ENCODE peak calls at places on chromosomes 16 and 17, in ten cellular contexts. One of them, this sample, is unnamed.
A peak's percentile ranks its signal among the peaks of the same experiment; 100 is the strongest.

GRCh38 chr16:49055824-49056545 is 225.7 kb downstream of the CBLN1 start:
- DNase-seq in A549: no peak
- DNase-seq in progenitor cell of endocrine pancreas: no peak
- DNase-seq in activated gamma-delta T cell treated with anti-CD3 and anti-CD28 coated beads, Interleukin-2, amount 50 U/mL, for 16 hours: no peak
- DNase-seq in NCI-H2081: no peak
- DNase-seq in nephron progenitor cell: no peak
- DNase-seq in activated effector memory CD4-positive, alpha-beta T cell treated with Interleukin-2 at 50 U/mL for 16 hours: no peak
- DNase-seq in skeletal muscle cell: no peak
- DNase-seq in Ammon's horn: no peak
- DNase-seq in GM03348: no peak
- DNase-seq in this sample: no peak

GRCh38 chr16:81493755-81494433 is 49.3 kb downstream of the CMIP start:
- DNase-seq in A549: peak; percentile 83
- DNase-seq in progenitor cell of endocrine pancreas: no peak
- DNase-seq in activated gamma-delta T cell treated with anti-CD3 and anti-CD28 coated beads, Interleukin-2, amount 50 U/mL, for 16 hours: peak; percentile 25
- DNase-seq in NCI-H2081: no peak
- DNase-seq in nephron progenitor cell: no peak
- DNase-seq in activated effector memory CD4-positive, alpha-beta T cell treated with Interleukin-2 at 50 U/mL for 16 hours: no peak
- DNase-seq in skeletal muscle cell: peak; percentile 55
- DNase-seq in Ammon's horn: no peak
- DNase-seq in GM03348: peak; percentile 61
- DNase-seq in this sample: no peak

GRCh38 chr16:19432429-19432828 is 14.7 kb downstream of the TMC5 start:
- DNase-seq in A549: peak; percentile 49
- DNase-seq in progenitor cell of endocrine pancreas: no peak
- DNase-seq in activated gamma-delta T cell treated with anti-CD3 and anti-CD28 coated beads, Interleukin-2, amount 50 U/mL, for 16 hours: no peak
- DNase-seq in NCI-H2081: peak; percentile 41
- DNase-seq in nephron progenitor cell: no peak
- DNase-seq in activated effector memory CD4-positive, alpha-beta T cell treated with Interleukin-2 at 50 U/mL for 16 hours: no peak
- DNase-seq in skeletal muscle cell: no peak
- DNase-seq in Ammon's horn: no peak
- DNase-seq in GM03348: no peak
- DNase-seq in this sample: no peak

GRCh38 chr17:76612977-76613851 is 27.6 kb upstream of the ST6GALNAC2 start:
- DNase-seq in A549: no peak
- DNase-seq in progenitor cell of endocrine pancreas: no peak
- DNase-seq in activated gamma-delta T cell treated with anti-CD3 and anti-CD28 coated beads, Interleukin-2, amount 50 U/mL, for 16 hours: no peak
- DNase-seq in NCI-H2081: no peak
- DNase-seq in nephron progenitor cell: peak; percentile 29
- DNase-seq in activated effector memory CD4-positive, alpha-beta T cell treated with Interleukin-2 at 50 U/mL for 16 hours: no peak
- DNase-seq in skeletal muscle cell: no peak
- DNase-seq in Ammon's horn: no peak
- DNase-seq in GM03348: no peak
- DNase-seq in this sample: no peak

GRCh38 chr16:72123426-72123825 is 29.8 kb downstream of the DHX38 start:
- DNase-seq in A549: no peak
- DNase-seq in progenitor cell of endocrine pancreas: no peak
- DNase-seq in activated gamma-delta T cell treated with anti-CD3 and anti-CD28 coated beads, Interleukin-2, amount 50 U/mL, for 16 hours: no peak
- DNase-seq in NCI-H2081: no peak
- DNase-seq in nephron progenitor cell: no peak
- DNase-seq in activated effector memory CD4-positive, alpha-beta T cell treated with Interleukin-2 at 50 U/mL for 16 hours: no peak
- DNase-seq in skeletal muscle cell: no peak
- DNase-seq in Ammon's horn: no peak
- DNase-seq in GM03348: no peak
- DNase-seq in this sample: no peak

GRCh38 chr17:40909755-40910154 is 24.7 kb upstream of the KRT20 start:
- DNase-seq in A549: no peak
- DNase-seq in progenitor cell of endocrine pancreas: no peak
- DNase-seq in activated gamma-delta T cell treated with anti-CD3 and anti-CD28 coated beads, Interleukin-2, amount 50 U/mL, for 16 hours: no peak
- DNase-seq in NCI-H2081: no peak
- DNase-seq in nephron progenitor cell: no peak
- DNase-seq in activated effector memory CD4-positive, alpha-beta T cell treated with Interleukin-2 at 50 U/mL for 16 hours: no peak
- DNase-seq in skeletal muscle cell: peak; percentile 76
- DNase-seq in Ammon's horn: no peak
- DNase-seq in GM03348: peak; percentile 49
- DNase-seq in this sample: no peak

GRCh38 chr17:65560628-65561371 is 648 bp downstream of the AXIN2 start:
- DNase-seq in A549: peak; percentile 82
- DNase-seq in progenitor cell of endocrine pancreas: peak; percentile 63
- DNase-seq in activated gamma-delta T cell treated with anti-CD3 and anti-CD28 coated beads, Interleukin-2, amount 50 U/mL, for 16 hours: peak; percentile 39
- DNase-seq in NCI-H2081: peak; percentile 51
- DNase-seq in nephron progenitor cell: peak; percentile 87
- DNase-seq in activated effector memory CD4-positive, alpha-beta T cell treated with Interleukin-2 at 50 U/mL for 16 hours: peak; percentile 67
- DNase-seq in skeletal muscle cell: peak; percentile 70
- DNase-seq in Ammon's horn: peak; percentile 80
- DNase-seq in GM03348: peak; percentile 83
- DNase-seq in this sample: peak; percentile 90

GRCh38 chr16:11232852-11233726 is 22.9 kb downstream of the SOCS1 start:
- DNase-seq in A549: no peak
- DNase-seq in progenitor cell of endocrine pancreas: no peak
- DNase-seq in activated gamma-delta T cell treated with anti-CD3 and anti-CD28 coated beads, Interleukin-2, amount 50 U/mL, for 16 hours: peak; percentile 86
- DNase-seq in NCI-H2081: no peak
- DNase-seq in nephron progenitor cell: no peak
- DNase-seq in activated effector memory CD4-positive, alpha-beta T cell treated with Interleukin-2 at 50 U/mL for 16 hours: peak; percentile 88
- DNase-seq in skeletal muscle cell: no peak
- DNase-seq in Ammon's horn: peak; percentile 35
- DNase-seq in GM03348: no peak
- DNase-seq in this sample: no peak

GRCh38 chr17:39564201-39564828 is 43.4 kb downstream of the NEUROD2 start:
- DNase-seq in A549: no peak
- DNase-seq in progenitor cell of endocrine pancreas: no peak
- DNase-seq in activated gamma-delta T cell treated with anti-CD3 and anti-CD28 coated beads, Interleukin-2, amount 50 U/mL, for 16 hours: no peak
- DNase-seq in NCI-H2081: no peak
- DNase-seq in nephron progenitor cell: no peak
- DNase-seq in activated effector memory CD4-positive, alpha-beta T cell treated with Interleukin-2 at 50 U/mL for 16 hours: no peak
- DNase-seq in skeletal muscle cell: no peak
- DNase-seq in Ammon's horn: no peak
- DNase-seq in GM03348: no peak
- DNase-seq in this sample: peak; percentile 73

GRCh38 chr16:83068686-83069085 is 441.9 kb downstream of the CDH13 start:
- DNase-seq in A549: no peak
- DNase-seq in progenitor cell of endocrine pancreas: no peak
- DNase-seq in activated gamma-delta T cell treated with anti-CD3 and anti-CD28 coated beads, Interleukin-2, amount 50 U/mL, for 16 hours: no peak
- DNase-seq in NCI-H2081: no peak
- DNase-seq in nephron progenitor cell: no peak
- DNase-seq in activated effector memory CD4-positive, alpha-beta T cell treated with Interleukin-2 at 50 U/mL for 16 hours: no peak
- DNase-seq in skeletal muscle cell: no peak
- DNase-seq in Ammon's horn: peak; percentile 12
- DNase-seq in GM03348: peak; percentile 21
- DNase-seq in this sample: no peak

GRCh38 chr17:16945513-16946201 is 26.3 kb downstream of the TNFRSF13B start:
- DNase-seq in A549: no peak
- DNase-seq in progenitor cell of endocrine pancreas: no peak
- DNase-seq in activated gamma-delta T cell treated with anti-CD3 and anti-CD28 coated beads, Interleukin-2, amount 50 U/mL, for 16 hours: no peak
- DNase-seq in NCI-H2081: no peak
- DNase-seq in nephron progenitor cell: no peak
- DNase-seq in activated effector memory CD4-positive, alpha-beta T cell treated with Interleukin-2 at 50 U/mL for 16 hours: no peak
- DNase-seq in skeletal muscle cell: no peak
- DNase-seq in Ammon's horn: no peak
- DNase-seq in GM03348: peak; percentile 2
- DNase-seq in this sample: no peak

GRCh38 chr17:78342438-78343098 is 17.3 kb downstream of the SOCS3 start:
- DNase-seq in A549: peak; percentile 71
- DNase-seq in progenitor cell of endocrine pancreas: no peak
- DNase-seq in activated gamma-delta T cell treated with anti-CD3 and anti-CD28 coated beads, Interleukin-2, amount 50 U/mL, for 16 hours: no peak
- DNase-seq in NCI-H2081: no peak
- DNase-seq in nephron progenitor cell: no peak
- DNase-seq in activated effector memory CD4-positive, alpha-beta T cell treated with Interleukin-2 at 50 U/mL for 16 hours: no peak
- DNase-seq in skeletal muscle cell: no peak
- DNase-seq in Ammon's horn: no peak
- DNase-seq in GM03348: peak; percentile 87
- DNase-seq in this sample: no peak

GRCh38 chr17:1460233-1460632 is 4.2 kb upstream of the CRK start:
- DNase-seq in A549: peak; percentile 61
- DNase-seq in progenitor cell of endocrine pancreas: no peak
- DNase-seq in activated gamma-delta T cell treated with anti-CD3 and anti-CD28 coated beads, Interleukin-2, amount 50 U/mL, for 16 hours: no peak
- DNase-seq in NCI-H2081: no peak
- DNase-seq in nephron progenitor cell: no peak
- DNase-seq in activated effector memory CD4-positive, alpha-beta T cell treated with Interleukin-2 at 50 U/mL for 16 hours: no peak
- DNase-seq in skeletal muscle cell: no peak
- DNase-seq in Ammon's horn: no peak
- DNase-seq in GM03348: peak; percentile 39
- DNase-seq in this sample: no peak

GRCh38 chr17:164536-165235 is 16.8 kb downstream of the DOC2B start:
- DNase-seq in A549: peak; percentile 61
- DNase-seq in progenitor cell of endocrine pancreas: no peak
- DNase-seq in activated gamma-delta T cell treated with anti-CD3 and anti-CD28 coated beads, Interleukin-2, amount 50 U/mL, for 16 hours: no peak
- DNase-seq in NCI-H2081: peak; percentile 38
- DNase-seq in nephron progenitor cell: peak; percentile 68
- DNase-seq in activated effector memory CD4-positive, alpha-beta T cell treated with Interleukin-2 at 50 U/mL for 16 hours: no peak
- DNase-seq in skeletal muscle cell: no peak
- DNase-seq in Ammon's horn: peak; percentile 79
- DNase-seq in GM03348: peak; percentile 83
- DNase-seq in this sample: peak; percentile 66

GRCh38 chr17:65283704-65284103 is 146.5 kb downstream of the RGS9 start:
- DNase-seq in A549: no peak
- DNase-seq in progenitor cell of endocrine pancreas: no peak
- DNase-seq in activated gamma-delta T cell treated with anti-CD3 and anti-CD28 coated beads, Interleukin-2, amount 50 U/mL, for 16 hours: no peak
- DNase-seq in NCI-H2081: no peak
- DNase-seq in nephron progenitor cell: no peak
- DNase-seq in activated effector memory CD4-positive, alpha-beta T cell treated with Interleukin-2 at 50 U/mL for 16 hours: no peak
- DNase-seq in skeletal muscle cell: peak; percentile 20
- DNase-seq in Ammon's horn: no peak
- DNase-seq in GM03348: no peak
- DNase-seq in this sample: no peak

GRCh38 chr17:81339502-81340296 is 44.6 kb upstream of the SLC38A10 start:
- DNase-seq in A549: peak; percentile 77
- DNase-seq in progenitor cell of endocrine pancreas: peak; percentile 81
- DNase-seq in activated gamma-delta T cell treated with anti-CD3 and anti-CD28 coated beads, Interleukin-2, amount 50 U/mL, for 16 hours: no peak
- DNase-seq in NCI-H2081: no peak
- DNase-seq in nephron progenitor cell: peak; percentile 64
- DNase-seq in activated effector memory CD4-positive, alpha-beta T cell treated with Interleukin-2 at 50 U/mL for 16 hours: no peak
- DNase-seq in skeletal muscle cell: no peak
- DNase-seq in Ammon's horn: no peak
- DNase-seq in GM03348: no peak
- DNase-seq in this sample: no peak

GRCh38 chr17:49003557-49004511 is 6.6 kb downstream of the IGF2BP1 start:
- DNase-seq in A549: no peak
- DNase-seq in progenitor cell of endocrine pancreas: peak; percentile 9
- DNase-seq in activated gamma-delta T cell treated with anti-CD3 and anti-CD28 coated beads, Interleukin-2, amount 50 U/mL, for 16 hours: no peak
- DNase-seq in NCI-H2081: no peak
- DNase-seq in nephron progenitor cell: peak; percentile 68
- DNase-seq in activated effector memory CD4-positive, alpha-beta T cell treated with Interleukin-2 at 50 U/mL for 16 hours: no peak
- DNase-seq in skeletal muscle cell: no peak
- DNase-seq in Ammon's horn: no peak
- DNase-seq in GM03348: peak; percentile 29
- DNase-seq in this sample: no peak

GRCh38 chr16:67431805-67432476 is 1.0 kb downstream of the HSD11B2 start:
- DNase-seq in A549: no peak
- DNase-seq in progenitor cell of endocrine pancreas: peak; percentile 23
- DNase-seq in activated gamma-delta T cell treated with anti-CD3 and anti-CD28 coated beads, Interleukin-2, amount 50 U/mL, for 16 hours: no peak
- DNase-seq in NCI-H2081: peak; percentile 14
- DNase-seq in nephron progenitor cell: peak; percentile 59
- DNase-seq in activated effector memory CD4-positive, alpha-beta T cell treated with Interleukin-2 at 50 U/mL for 16 hours: no peak
- DNase-seq in skeletal muscle cell: no peak
- DNase-seq in Ammon's horn: no peak
- DNase-seq in GM03348: no peak
- DNase-seq in this sample: peak; percentile 20

GRCh38 chr17:18859256-18859655 is 1.3 kb downstream of the PRPSAP2 start:
- DNase-seq in A549: no peak
- DNase-seq in progenitor cell of endocrine pancreas: no peak
- DNase-seq in activated gamma-delta T cell treated with anti-CD3 and anti-CD28 coated beads, Interleukin-2, amount 50 U/mL, for 16 hours: no peak
- DNase-seq in NCI-H2081: no peak
- DNase-seq in nephron progenitor cell: no peak
- DNase-seq in activated effector memory CD4-positive, alpha-beta T cell treated with Interleukin-2 at 50 U/mL for 16 hours: no peak
- DNase-seq in skeletal muscle cell: no peak
- DNase-seq in Ammon's horn: peak; percentile 64
- DNase-seq in GM03348: peak; percentile 48
- DNase-seq in this sample: no peak

GRCh38 chr17:49204521-49204920 is 5.9 kb downstream of the GNGT2 start:
- DNase-seq in A549: no peak
- DNase-seq in progenitor cell of endocrine pancreas: no peak
- DNase-seq in activated gamma-delta T cell treated with anti-CD3 and anti-CD28 coated beads, Interleukin-2, amount 50 U/mL, for 16 hours: no peak
- DNase-seq in NCI-H2081: no peak
- DNase-seq in nephron progenitor cell: no peak
- DNase-seq in activated effector memory CD4-positive, alpha-beta T cell treated with Interleukin-2 at 50 U/mL for 16 hours: no peak
- DNase-seq in skeletal muscle cell: no peak
- DNase-seq in Ammon's horn: no peak
- DNase-seq in GM03348: no peak
- DNase-seq in this sample: no peak